ENCODE peak calls at places on chromosomes 11 and 22, in ten cellular contexts. G, U, V, X, H, L, Q, W, F and A are unnamed samples.

GRCh38 chr22:45860201-45860600 is 116.8 kb downstream of the WNT7B start:
- DNase-seq in G (no peak), U (peak; percentile 73), V (no peak), X (no peak), H (no peak), L (no peak), Q (no peak), W (no peak), F (no peak), A (no peak)

GRCh38 chr11:14381968-14382367 is 23.0 kb upstream of the RRAS2 start:
- DNase-seq in G (no peak), U (no peak), V (no peak), X (no peak), H (no peak), L (no peak), Q (no peak), W (no peak), F (no peak), A (no peak)

GRCh38 chr11:46238078-46238966 is 39.1 kb upstream of the CREB3L1 start:
- DNase-seq in G (no peak), U (peak; percentile 90), V (peak; percentile 42), X (no peak), H (peak; percentile 81), L (no peak), Q (peak; percentile 69), W (no peak), F (peak; percentile 45), A (peak; percentile 84)

GRCh38 chr11:36615829-36616228 is 17.8 kb upstream of the RAG2 start:
- DNase-seq in G (no peak), U (no peak), V (no peak), X (no peak), H (no peak), L (no peak), Q (no peak), W (no peak), F (no peak), A (no peak)

GRCh38 chr22:17772249-17772962 is 1.9 kb downstream of the BID start:
- DNase-seq in G (no peak), U (no peak), V (no peak), X (no peak), H (no peak), L (no peak), Q (peak; percentile 58), W (no peak), F (no peak), A (peak; percentile 34)

GRCh38 chr11:1310772-1311468 is 1.5 kb upstream of the TOLLIP start:
- DNase-seq in G (no peak), U (no peak), V (peak; percentile 27), X (peak; percentile 29), H (no peak), L (no peak), Q (no peak), W (no peak), F (no peak), A (peak; percentile 34)

GRCh38 chr11:73384871-73385692 is 8.9 kb downstream of the RELT start:
- DNase-seq in G (no peak), U (peak; percentile 95), V (no peak), X (peak; percentile 24), H (no peak), L (no peak), Q (peak; percentile 20), W (no peak), F (no peak), A (no peak)

GRCh38 chr11:126358763-126359160 is 3.3 kb downstream of the ST3GAL4 start:
- DNase-seq in G (no peak), U (peak; percentile 38), V (no peak), X (no peak), H (no peak), L (no peak), Q (no peak), W (no peak), F (no peak), A (no peak)

GRCh38 chr11:75142714-75143419 is 8.0 kb upstream of the SLCO2B1 start:
- DNase-seq in G (no peak), U (peak; percentile 87), V (peak; percentile 46), X (peak; percentile 59), H (peak; percentile 98), L (peak; percentile 82), Q (peak; percentile 97), W (peak; percentile 95), F (peak; percentile 82), A (peak; percentile 100)

GRCh38 chr11:85787809-85788805 is 22.8 kb downstream of the SYTL2 start:
- DNase-seq in G (no peak), U (no peak), V (no peak), X (no peak), H (no peak), L (no peak), Q (peak; percentile 16), W (no peak), F (peak; percentile 68), A (peak; percentile 77)

GRCh38 chr22:21455334-21456089 is 11.7 kb upstream of the TMEM191C start:
- DNase-seq in G (no peak), U (no peak), V (no peak), X (no peak), H (peak; percentile 59), L (no peak), Q (no peak), W (no peak), F (no peak), A (no peak)

GRCh38 chr11:24637520-24637919 is 140.7 kb downstream of the LUZP2 start:
- DNase-seq in G (no peak), U (no peak), V (no peak), X (no peak), H (no peak), L (no peak), Q (no peak), W (no peak), F (no peak), A (peak; percentile 48)

GRCh38 chr11:10902756-10903155 is 44.9 kb upstream of the ZBED5 start:
- DNase-seq in G (no peak), U (no peak), V (no peak), X (no peak), H (no peak), L (no peak), Q (no peak), W (no peak), F (no peak), A (no peak)

GRCh38 chr11:66126808-66127555 is 56.9 kb downstream of the PACS1 start:
- DNase-seq in G (peak; percentile 79), U (peak; percentile 82), V (peak; percentile 53), X (peak; percentile 32), H (peak; percentile 83), L (peak; percentile 51), Q (peak; percentile 86), W (no peak), F (no peak), A (peak; percentile 66)